ENCODE peak calls at places on chromosome 13, in five cellular contexts. One of them, this sample, is unnamed.

GRCh38 chr13:75399168-75399878 is 82.6 kb downstream of the TBC1D4 start:
- DNase-seq in A549: no peak
- DNase-seq in K562: no peak
- DNase-seq in GM12878: no peak
- DNase-seq in HepG2: no peak
- DNase-seq in this sample: no peak

GRCh38 chr13:107835339-107836018 is 379.9 kb downstream of the LIG4 start:
- DNase-seq in A549: no peak
- DNase-seq in K562: no peak
- DNase-seq in GM12878: no peak
- DNase-seq in HepG2: no peak
- DNase-seq in this sample: no peak

GRCh38 chr13:80437212-80437611 is 96.3 kb upstream of the SPRY2 start:
- DNase-seq in A549: no peak
- DNase-seq in K562: no peak
- DNase-seq in GM12878: no peak
- DNase-seq in HepG2: no peak
- DNase-seq in this sample: no peak

GRCh38 chr13:108915634-108916497 is 286.5 kb downstream of the MYO16 start:
- DNase-seq in A549: peak; percentile 67
- DNase-seq in K562: peak; percentile 51
- DNase-seq in GM12878: peak; percentile 52
- DNase-seq in HepG2: peak; percentile 91
- DNase-seq in this sample: no peak

GRCh38 chr13:33544308-33544707 is 258.8 kb upstream of the STARD13 start:
- DNase-seq in A549: no peak
- DNase-seq in K562: no peak
- DNase-seq in GM12878: no peak
- DNase-seq in HepG2: no peak
- DNase-seq in this sample: no peak

GRCh38 chr13:41842029-41842428 is 118.9 kb downstream of the VWA8 start:
- DNase-seq in A549: no peak
- DNase-seq in K562: no peak
- DNase-seq in GM12878: no peak
- DNase-seq in HepG2: no peak
- DNase-seq in this sample: no peak

GRCh38 chr13:93364166-93364565 is 137.6 kb downstream of the GPC6 start:
- DNase-seq in A549: no peak
- DNase-seq in K562: peak; percentile 25
- DNase-seq in GM12878: no peak
- DNase-seq in HepG2: no peak
- DNase-seq in this sample: no peak

GRCh38 chr13:51066091-51066831 is 44.8 kb downstream of the C13orf42 start:
- DNase-seq in A549: no peak
- DNase-seq in K562: no peak
- DNase-seq in GM12878: no peak
- DNase-seq in HepG2: no peak
- DNase-seq in this sample: no peak

GRCh38 chr13:53060840-53061485 is 32.4 kb downstream of the OLFM4 start:
- DNase-seq in A549: no peak
- DNase-seq in K562: no peak
- DNase-seq in GM12878: no peak
- DNase-seq in HepG2: no peak
- DNase-seq in this sample: no peak

GRCh38 chr13:40379794-40380608 is 286.4 kb downstream of the FOXO1 start:
- DNase-seq in A549: no peak
- DNase-seq in K562: no peak
- DNase-seq in GM12878: no peak
- DNase-seq in HepG2: no peak
- DNase-seq in this sample: no peak

GRCh38 chr13:28173793-28174192 is 35.4 kb downstream of the PAN3 start:
- DNase-seq in A549: no peak
- DNase-seq in K562: no peak
- DNase-seq in GM12878: no peak
- DNase-seq in HepG2: no peak
- DNase-seq in this sample: no peak

DNA sequence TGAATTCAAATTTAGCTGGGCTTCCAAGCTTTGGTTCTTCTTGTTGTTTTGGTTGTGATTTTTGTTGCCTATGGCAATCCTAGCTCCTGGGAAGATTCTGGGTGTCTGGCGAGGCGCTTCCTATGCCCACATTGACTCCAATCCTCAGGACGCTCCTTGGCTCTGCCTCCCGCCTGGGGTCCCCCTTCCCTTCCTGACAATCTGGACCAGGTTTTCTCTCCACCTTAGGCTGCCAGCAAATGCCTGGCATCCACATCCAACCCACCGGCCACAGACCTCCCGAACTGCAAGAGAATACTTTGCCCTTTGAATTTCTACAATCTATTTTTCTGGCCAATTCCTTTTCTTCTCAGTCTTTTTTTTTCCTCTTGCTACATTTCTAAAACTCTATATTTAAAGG is 186.9 kb upstream of the UBL3 start:
- DNase-seq in A549: no peak
- DNase-seq in K562: no peak
- DNase-seq in GM12878: no peak
- DNase-seq in HepG2: no peak
- DNase-seq in this sample: peak; percentile 51
- TF ChIP-seq SMC3 in A549: no peak
- TF ChIP-seq SMC3 in K562: no peak
- TF ChIP-seq SMC3 in GM12878: no peak
- TF ChIP-seq SMC3 in HepG2: no peak
- TF ChIP-seq SMC3 in this sample: no peak

GRCh38 chr13:113537909-113538688 is 46.5 kb upstream of the TFDP1 start:
- DNase-seq in A549: no peak
- DNase-seq in K562: no peak
- DNase-seq in GM12878: no peak
- DNase-seq in HepG2: no peak
- DNase-seq in this sample: no peak
- TF ChIP-seq MAX in A549: no peak
- TF ChIP-seq MAX in K562: no peak
- TF ChIP-seq MAX in GM12878: no peak
- TF ChIP-seq MAX in HepG2: no peak
- TF ChIP-seq MAX in this sample: no peak

DNA sequence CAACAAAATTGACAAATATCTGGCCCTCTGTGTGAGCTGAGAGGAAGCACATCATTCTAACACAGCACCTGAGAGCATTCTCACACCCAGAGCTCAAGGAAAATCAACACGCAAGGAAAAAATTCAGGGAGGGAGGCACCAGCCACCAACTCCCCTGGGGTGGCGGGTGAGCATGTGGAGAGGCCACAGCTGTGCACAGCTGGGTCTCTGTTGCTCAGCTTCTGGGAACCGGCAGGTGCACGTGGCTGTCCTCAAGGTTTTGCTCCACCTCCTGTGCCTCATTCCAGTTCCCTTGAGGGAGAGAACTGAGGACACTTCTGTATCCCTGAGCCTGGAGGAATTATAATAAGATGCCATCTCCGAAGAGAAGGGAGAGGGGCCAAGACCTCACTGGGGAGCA is 134.0 kb downstream of the USP12 start:
- DNase-seq in A549: no peak
- DNase-seq in K562: no peak
- DNase-seq in GM12878: no peak
- DNase-seq in HepG2: no peak
- DNase-seq in this sample: no peak
- H3K27ac ChIP-seq in A549: peak overlapping the region; percentile 84
- H3K27ac ChIP-seq in K562: no peak overlapping the region
- H3K27ac ChIP-seq in GM12878: no peak overlapping the region
- H3K27ac ChIP-seq in HepG2: no peak overlapping the region
- H3K27ac ChIP-seq in this sample: no peak overlapping the region

DNA sequence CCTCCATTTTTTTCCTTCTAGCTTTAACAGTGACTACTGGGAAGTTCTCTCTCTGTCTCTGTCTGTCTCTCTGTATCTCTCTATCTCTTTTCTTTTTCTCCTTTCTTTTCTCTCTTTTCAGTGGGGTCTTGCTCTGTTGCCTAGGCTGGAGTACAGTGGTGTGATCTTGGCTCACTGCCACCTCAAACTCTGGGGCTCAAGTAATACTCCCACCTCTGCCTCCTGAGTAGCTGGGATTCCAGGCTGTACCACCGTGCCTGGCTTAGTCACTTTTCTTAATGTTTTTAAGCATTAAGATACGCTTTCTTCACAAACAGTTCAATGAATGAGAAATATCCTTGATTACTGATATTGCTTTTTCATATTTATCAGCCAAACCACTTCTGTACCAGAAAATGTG is 13.1 kb downstream of the PCCA start:
- DNase-seq in A549: no peak
- DNase-seq in K562: no peak
- DNase-seq in GM12878: no peak
- DNase-seq in HepG2: no peak
- DNase-seq in this sample: no peak
- TF ChIP-seq SMC3 in A549: no peak
- TF ChIP-seq SMC3 in K562: no peak
- TF ChIP-seq SMC3 in GM12878: no peak
- TF ChIP-seq SMC3 in HepG2: no peak
- TF ChIP-seq SMC3 in this sample: no peak

GRCh38 chr13:30985637-30986205 is 53.3 kb downstream of the TEX26 start:
- DNase-seq in A549: no peak
- DNase-seq in K562: no peak
- DNase-seq in GM12878: no peak
- DNase-seq in HepG2: no peak
- DNase-seq in this sample: no peak

GRCh38 chr13:30982911-30983310 is 50.5 kb downstream of the TEX26 start:
- DNase-seq in A549: no peak
- DNase-seq in K562: no peak
- DNase-seq in GM12878: no peak
- DNase-seq in HepG2: no peak
- DNase-seq in this sample: no peak

GRCh38 chr13:30983431-30983830 is 51.0 kb downstream of the TEX26 start:
- DNase-seq in A549: no peak
- DNase-seq in K562: no peak
- DNase-seq in GM12878: no peak
- DNase-seq in HepG2: no peak
- DNase-seq in this sample: no peak

GRCh38 chr13:30984620-30985019 is 52.2 kb downstream of the TEX26 start:
- DNase-seq in A549: no peak
- DNase-seq in K562: no peak
- DNase-seq in GM12878: no peak
- DNase-seq in HepG2: no peak
- DNase-seq in this sample: no peak

DNA sequence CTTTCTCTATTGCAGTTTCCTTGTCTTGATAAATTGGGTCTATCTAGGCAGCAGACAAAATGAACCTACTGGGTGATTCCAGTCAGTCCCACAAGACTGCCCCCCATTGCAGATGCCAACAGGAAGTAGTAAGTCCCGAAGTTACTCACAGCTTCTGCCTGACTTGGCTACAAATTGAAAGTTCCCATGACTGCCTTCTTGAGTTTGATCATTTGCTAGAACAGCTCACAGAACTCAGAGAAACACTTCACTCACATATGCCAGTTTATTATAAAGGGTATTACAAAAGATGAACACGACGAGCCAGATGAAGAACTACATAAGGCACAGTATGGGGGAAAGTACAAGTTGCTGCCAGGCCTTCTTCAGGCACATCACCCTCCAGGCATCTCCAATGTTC is 50.0 kb downstream of the TEX26 start:
- DNase-seq in A549: no peak
- DNase-seq in K562: no peak
- DNase-seq in GM12878: peak; percentile 19
- DNase-seq in HepG2: no peak
- DNase-seq in this sample: no peak
- TF ChIP-seq MAX in A549: no peak
- TF ChIP-seq MAX in K562: no peak
- TF ChIP-seq MAX in GM12878: no peak
- TF ChIP-seq MAX in HepG2: no peak
- TF ChIP-seq MAX in this sample: no peak

GRCh38 chr13:23743269-23743668 is 145.9 kb downstream of the MIPEP start:
- DNase-seq in A549: no peak
- DNase-seq in K562: no peak
- DNase-seq in GM12878: no peak
- DNase-seq in HepG2: no peak
- DNase-seq in this sample: no peak

GRCh38 chr13:23736541-23736940 is 152.7 kb downstream of the MIPEP start:
- DNase-seq in A549: no peak
- DNase-seq in K562: no peak
- DNase-seq in GM12878: no peak
- DNase-seq in HepG2: no peak
- DNase-seq in this sample: no peak

GRCh38 chr13:23740002-23740401 is 149.2 kb downstream of the MIPEP start:
- DNase-seq in A549: no peak
- DNase-seq in K562: no peak
- DNase-seq in GM12878: no peak
- DNase-seq in HepG2: no peak
- DNase-seq in this sample: no peak

GRCh38 chr13:23741879-23742510 is 147.2 kb downstream of the MIPEP start:
- DNase-seq in A549: peak; percentile 44
- DNase-seq in K562: peak; percentile 55
- DNase-seq in GM12878: no peak
- DNase-seq in HepG2: no peak
- DNase-seq in this sample: peak; percentile 46

GRCh38 chr13:23739597-23739996 is 149.6 kb downstream of the MIPEP start:
- DNase-seq in A549: no peak
- DNase-seq in K562: no peak
- DNase-seq in GM12878: no peak
- DNase-seq in HepG2: no peak
- DNase-seq in this sample: no peak
- H3K27ac ChIP-seq in A549: no peak overlapping the region
- H3K27ac ChIP-seq in K562: no peak overlapping the region
- H3K27ac ChIP-seq in GM12878: no peak overlapping the region
- H3K27ac ChIP-seq in HepG2: no peak overlapping the region
- H3K27ac ChIP-seq in this sample: no peak overlapping the region

GRCh38 chr13:97256343-97256783 is 34.2 kb downstream of the MBNL2 start:
- DNase-seq in A549: peak; percentile 64
- DNase-seq in K562: peak; percentile 36
- DNase-seq in GM12878: no peak
- DNase-seq in HepG2: peak; percentile 85
- DNase-seq in this sample: no peak
- TF ChIP-seq SMC3 in A549: no peak
- TF ChIP-seq SMC3 in K562: no peak
- TF ChIP-seq SMC3 in GM12878: no peak
- TF ChIP-seq SMC3 in HepG2: no peak
- TF ChIP-seq SMC3 in this sample: no peak

DNA sequence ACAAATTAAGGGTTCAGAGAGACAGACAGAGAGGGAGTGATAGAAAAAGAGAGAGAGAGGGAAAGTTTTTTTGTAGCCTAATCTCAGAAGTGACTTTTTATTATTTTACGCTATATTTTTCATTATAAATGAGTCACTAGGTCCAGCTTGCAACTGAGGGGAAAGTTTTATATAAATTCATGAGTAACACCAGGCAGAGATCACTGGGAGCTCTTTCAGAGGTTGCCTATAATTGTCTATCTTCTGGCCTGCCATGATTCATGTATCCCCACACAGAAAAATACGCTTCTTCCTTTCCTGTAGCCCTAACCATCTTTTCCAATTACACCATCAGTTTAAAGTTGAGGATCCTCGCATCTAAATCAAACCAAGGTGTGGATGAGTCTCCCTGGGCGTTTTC is 467.9 kb downstream of the SLITRK1 start:
- DNase-seq in A549: no peak
- DNase-seq in K562: no peak
- DNase-seq in GM12878: no peak
- DNase-seq in HepG2: no peak
- DNase-seq in this sample: no peak
- TF ChIP-seq MAX in A549: no peak
- TF ChIP-seq MAX in K562: no peak
- TF ChIP-seq MAX in GM12878: no peak
- TF ChIP-seq MAX in HepG2: no peak
- TF ChIP-seq MAX in this sample: no peak

GRCh38 chr13:46751811-46752635 is 44.9 kb downstream of the ESD start:
- DNase-seq in A549: no peak
- DNase-seq in K562: no peak
- DNase-seq in GM12878: peak; percentile 45
- DNase-seq in HepG2: no peak
- DNase-seq in this sample: no peak
- H3K27ac ChIP-seq in A549: no peak overlapping the region
- H3K27ac ChIP-seq in K562: no peak overlapping the region
- H3K27ac ChIP-seq in GM12878: no peak overlapping the region
- H3K27ac ChIP-seq in HepG2: no peak overlapping the region
- H3K27ac ChIP-seq in this sample: no peak overlapping the region